ENCODE peak calls at places on chromosomes 12 and 14, in six cellular contexts. One of them, this sample, is unnamed.

GRCh38 chr12:110577717-110578521 is 5.2 kb downstream of the PPTC7 start:
- DNase-seq in NCI-H1092 treated with DMSO at 0.1 percent for 48 hours: no peak
- DNase-seq in activated CD4-positive, alpha-beta T cell treated with anti-CD3 and anti-CD28 coated beads, Interleukin-2, amount 10 ng/mL, durations not matched to agents 7 days and 5 days: peak; percentile 55
- DNase-seq in kidney glomerular epithelial cell: peak; percentile 66
- DNase-seq in NCI-H2081: no peak
- DNase-seq in anterior cingulate cortex: no peak
- DNase-seq in this sample: peak; percentile 48

GRCh38 chr12:75964150-75964549 is 67.4 kb downstream of the PHLDA1 start:
- DNase-seq in NCI-H1092 treated with DMSO at 0.1 percent for 48 hours: no peak
- DNase-seq in activated CD4-positive, alpha-beta T cell treated with anti-CD3 and anti-CD28 coated beads, Interleukin-2, amount 10 ng/mL, durations not matched to agents 7 days and 5 days: no peak
- DNase-seq in kidney glomerular epithelial cell: no peak
- DNase-seq in NCI-H2081: no peak
- DNase-seq in anterior cingulate cortex: no peak
- DNase-seq in this sample: no peak

GRCh38 chr12:16385779-16386646 is 38.6 kb downstream of the MGST1 start:
- DNase-seq in NCI-H1092 treated with DMSO at 0.1 percent for 48 hours: peak; percentile 70
- DNase-seq in activated CD4-positive, alpha-beta T cell treated with anti-CD3 and anti-CD28 coated beads, Interleukin-2, amount 10 ng/mL, durations not matched to agents 7 days and 5 days: no peak
- DNase-seq in kidney glomerular epithelial cell: peak; percentile 29
- DNase-seq in NCI-H2081: peak; percentile 36
- DNase-seq in anterior cingulate cortex: peak; percentile 4
- DNase-seq in this sample: peak; percentile 37

GRCh38 chr14:79318371-79318770 is 892.9 kb downstream of the DIO2 start:
- DNase-seq in NCI-H1092 treated with DMSO at 0.1 percent for 48 hours: no peak
- DNase-seq in activated CD4-positive, alpha-beta T cell treated with anti-CD3 and anti-CD28 coated beads, Interleukin-2, amount 10 ng/mL, durations not matched to agents 7 days and 5 days: no peak
- DNase-seq in kidney glomerular epithelial cell: no peak
- DNase-seq in NCI-H2081: no peak
- DNase-seq in anterior cingulate cortex: no peak
- DNase-seq in this sample: no peak

GRCh38 chr12:104314242-104314614 is 10.7 kb downstream of the EID3 start:
- DNase-seq in NCI-H1092 treated with DMSO at 0.1 percent for 48 hours: no peak
- DNase-seq in activated CD4-positive, alpha-beta T cell treated with anti-CD3 and anti-CD28 coated beads, Interleukin-2, amount 10 ng/mL, durations not matched to agents 7 days and 5 days: no peak
- DNase-seq in kidney glomerular epithelial cell: no peak
- DNase-seq in NCI-H2081: no peak
- DNase-seq in anterior cingulate cortex: no peak
- DNase-seq in this sample: no peak

GRCh38 chr12:54211920-54212319 is 23.1 kb upstream of the SMUG1 start:
- DNase-seq in NCI-H1092 treated with DMSO at 0.1 percent for 48 hours: no peak
- DNase-seq in activated CD4-positive, alpha-beta T cell treated with anti-CD3 and anti-CD28 coated beads, Interleukin-2, amount 10 ng/mL, durations not matched to agents 7 days and 5 days: no peak
- DNase-seq in kidney glomerular epithelial cell: no peak
- DNase-seq in NCI-H2081: no peak
- DNase-seq in anterior cingulate cortex: no peak
- DNase-seq in this sample: no peak

GRCh38 chr12:68157295-68157871 is 2.2 kb downstream of the IFNG start:
- DNase-seq in NCI-H1092 treated with DMSO at 0.1 percent for 48 hours: no peak
- DNase-seq in activated CD4-positive, alpha-beta T cell treated with anti-CD3 and anti-CD28 coated beads, Interleukin-2, amount 10 ng/mL, durations not matched to agents 7 days and 5 days: no peak
- DNase-seq in kidney glomerular epithelial cell: no peak
- DNase-seq in NCI-H2081: no peak
- DNase-seq in anterior cingulate cortex: no peak
- DNase-seq in this sample: no peak

GRCh38 chr14:24066490-24067132 is 4.8 kb upstream of the CPNE6 start:
- DNase-seq in NCI-H1092 treated with DMSO at 0.1 percent for 48 hours: no peak
- DNase-seq in activated CD4-positive, alpha-beta T cell treated with anti-CD3 and anti-CD28 coated beads, Interleukin-2, amount 10 ng/mL, durations not matched to agents 7 days and 5 days: no peak
- DNase-seq in kidney glomerular epithelial cell: no peak
- DNase-seq in NCI-H2081: no peak
- DNase-seq in anterior cingulate cortex: no peak
- DNase-seq in this sample: no peak

GRCh38 chr12:51216652-51217051 is 1.2 kb downstream of the POU6F1 start:
- DNase-seq in NCI-H1092 treated with DMSO at 0.1 percent for 48 hours: no peak
- DNase-seq in activated CD4-positive, alpha-beta T cell treated with anti-CD3 and anti-CD28 coated beads, Interleukin-2, amount 10 ng/mL, durations not matched to agents 7 days and 5 days: no peak
- DNase-seq in kidney glomerular epithelial cell: no peak
- DNase-seq in NCI-H2081: no peak
- DNase-seq in anterior cingulate cortex: no peak
- DNase-seq in this sample: no peak

GRCh38 chr12:5138845-5139244 is 95.2 kb downstream of the KCNA5 start:
- DNase-seq in NCI-H1092 treated with DMSO at 0.1 percent for 48 hours: no peak
- DNase-seq in activated CD4-positive, alpha-beta T cell treated with anti-CD3 and anti-CD28 coated beads, Interleukin-2, amount 10 ng/mL, durations not matched to agents 7 days and 5 days: no peak
- DNase-seq in kidney glomerular epithelial cell: no peak
- DNase-seq in NCI-H2081: no peak
- DNase-seq in anterior cingulate cortex: no peak
- DNase-seq in this sample: no peak

GRCh38 chr12:123271182-123271491 is 519 bp downstream of the CDK2AP1 start:
- DNase-seq in NCI-H1092 treated with DMSO at 0.1 percent for 48 hours: peak; percentile 14
- DNase-seq in activated CD4-positive, alpha-beta T cell treated with anti-CD3 and anti-CD28 coated beads, Interleukin-2, amount 10 ng/mL, durations not matched to agents 7 days and 5 days: peak; percentile 79
- DNase-seq in kidney glomerular epithelial cell: peak; percentile 49
- DNase-seq in NCI-H2081: peak; percentile 55
- DNase-seq in anterior cingulate cortex: peak; percentile 24
- DNase-seq in this sample: no peak

GRCh38 chr14:73713804-73714655 is at the start of gene PNMA1:
- DNase-seq in NCI-H1092 treated with DMSO at 0.1 percent for 48 hours: peak; percentile 90
- DNase-seq in activated CD4-positive, alpha-beta T cell treated with anti-CD3 and anti-CD28 coated beads, Interleukin-2, amount 10 ng/mL, durations not matched to agents 7 days and 5 days: peak; percentile 87
- DNase-seq in kidney glomerular epithelial cell: peak; percentile 68
- DNase-seq in NCI-H2081: peak; percentile 79
- DNase-seq in anterior cingulate cortex: peak; percentile 71
- DNase-seq in this sample: peak; percentile 30

GRCh38 chr12:68367903-68368302 is 35.7 kb upstream of the MDM1 start:
- DNase-seq in NCI-H1092 treated with DMSO at 0.1 percent for 48 hours: no peak
- DNase-seq in activated CD4-positive, alpha-beta T cell treated with anti-CD3 and anti-CD28 coated beads, Interleukin-2, amount 10 ng/mL, durations not matched to agents 7 days and 5 days: peak; percentile 14
- DNase-seq in kidney glomerular epithelial cell: no peak
- DNase-seq in NCI-H2081: no peak
- DNase-seq in anterior cingulate cortex: no peak
- DNase-seq in this sample: no peak

GRCh38 chr12:16603265-16603915 is 2.6 kb downstream of the LMO3 start:
- DNase-seq in NCI-H1092 treated with DMSO at 0.1 percent for 48 hours: peak; percentile 65
- DNase-seq in activated CD4-positive, alpha-beta T cell treated with anti-CD3 and anti-CD28 coated beads, Interleukin-2, amount 10 ng/mL, durations not matched to agents 7 days and 5 days: no peak
- DNase-seq in kidney glomerular epithelial cell: no peak
- DNase-seq in NCI-H2081: peak; percentile 33
- DNase-seq in anterior cingulate cortex: no peak
- DNase-seq in this sample: no peak

GRCh38 chr14:33357225-33358010 is 418.7 kb downstream of the NPAS3 start:
- DNase-seq in NCI-H1092 treated with DMSO at 0.1 percent for 48 hours: peak; percentile 29
- DNase-seq in activated CD4-positive, alpha-beta T cell treated with anti-CD3 and anti-CD28 coated beads, Interleukin-2, amount 10 ng/mL, durations not matched to agents 7 days and 5 days: no peak
- DNase-seq in kidney glomerular epithelial cell: no peak
- DNase-seq in NCI-H2081: peak; percentile 38
- DNase-seq in anterior cingulate cortex: no peak
- DNase-seq in this sample: no peak

GRCh38 chr12:19206493-19207077 is 77.1 kb downstream of the PLEKHA5 start:
- DNase-seq in NCI-H1092 treated with DMSO at 0.1 percent for 48 hours: no peak
- DNase-seq in activated CD4-positive, alpha-beta T cell treated with anti-CD3 and anti-CD28 coated beads, Interleukin-2, amount 10 ng/mL, durations not matched to agents 7 days and 5 days: no peak
- DNase-seq in kidney glomerular epithelial cell: no peak
- DNase-seq in NCI-H2081: peak; percentile 4
- DNase-seq in anterior cingulate cortex: no peak
- DNase-seq in this sample: no peak

GRCh38 chr12:78928200-78929074 is 63.9 kb downstream of the SYT1 start:
- DNase-seq in NCI-H1092 treated with DMSO at 0.1 percent for 48 hours: no peak
- DNase-seq in activated CD4-positive, alpha-beta T cell treated with anti-CD3 and anti-CD28 coated beads, Interleukin-2, amount 10 ng/mL, durations not matched to agents 7 days and 5 days: no peak
- DNase-seq in kidney glomerular epithelial cell: peak; percentile 68
- DNase-seq in NCI-H2081: no peak
- DNase-seq in anterior cingulate cortex: no peak
- DNase-seq in this sample: no peak

This sample was measured in AG09319.